ENCODE peak calls at places on chromosomes 12 and 14, in four cellular contexts. O is HepG2, E is K562, N is GM12878. Y is an unnamed sample.

GRCh38 chr14:102055181-102055901 is 31.5 kb downstream of the HSP90AA1 start:
- DNase-seq in O (peak), E (no peak), N (no peak), Y (no peak)

GRCh38 chr12:119630962-119631550 is 36.9 kb upstream of the PRKAB1 start:
- DNase-seq in E (peak), O (no peak), N (no peak), Y (no peak)

GRCh38 chr12:110254971-110255540 is 26.0 kb upstream of the ATP2A2 start:
- DNase-seq in O (no peak), E (no peak), N (no peak), Y (no peak)

GRCh38 chr14:95256776-95257060 is 63.0 kb downstream of the CLMN start:
- DNase-seq in N (no peak), E (no peak), O (no peak), Y (no peak)

GRCh38 chr14:27727371-27727770 is 1039.2 kb upstream of the FOXG1 start:
- DNase-seq in E (no peak), O (no peak), N (no peak), Y (no peak)

GRCh38 chr12:54917001-54917488 is 62.7 kb downstream of the MUCL1 start:
- DNase-seq in N (no peak), E (no peak), O (no peak), Y (no peak)

GRCh38 chr12:12439636-12440035 is 82.8 kb downstream of the BORCS5 start:
- DNase-seq in O (peak), N (no peak), E (no peak), Y (no peak)

GRCh38 chr14:65824285-65824977 is 411.9 kb downstream of the FUT8 start:
- DNase-seq in O (peak), N (peak), E (peak), Y (peak)

GRCh38 chr12:39224971-39225370 is 217.9 kb downstream of the KIF21A start:
- DNase-seq in E (no peak), N (no peak), O (no peak), Y (no peak)

GRCh38 chr14:101313268-101313667 is 248.0 kb upstream of the DIO3 start:
- DNase-seq in N (no peak), O (peak), E (no peak), Y (peak)

GRCh38 chr12:117570608-117571007 is 209.2 kb upstream of the NOS1 start:
- DNase-seq in O (no peak), N (no peak), E (no peak), Y (no peak)

GRCh38 chr14:95452176-95452889 is 64.1 kb downstream of the SYNE3 start:
- DNase-seq in N (no peak), O (peak), E (no peak), Y (peak)

GRCh38 chr14:91284146-91284790 is 39.8 kb upstream of the GPR68 start:
- DNase-seq in E (no peak), N (no peak), O (no peak), Y (peak)

GRCh38 chr14:104332634-104333270 is 194.4 kb downstream of the KIF26A start:
- DNase-seq in N (no peak), E (no peak), O (no peak), Y (no peak)

GRCh38 chr12:123065666-123066457 is 85.0 kb downstream of the PITPNM2 start:
- DNase-seq in O (no peak), E (no peak), N (no peak), Y (no peak)

DNA sequence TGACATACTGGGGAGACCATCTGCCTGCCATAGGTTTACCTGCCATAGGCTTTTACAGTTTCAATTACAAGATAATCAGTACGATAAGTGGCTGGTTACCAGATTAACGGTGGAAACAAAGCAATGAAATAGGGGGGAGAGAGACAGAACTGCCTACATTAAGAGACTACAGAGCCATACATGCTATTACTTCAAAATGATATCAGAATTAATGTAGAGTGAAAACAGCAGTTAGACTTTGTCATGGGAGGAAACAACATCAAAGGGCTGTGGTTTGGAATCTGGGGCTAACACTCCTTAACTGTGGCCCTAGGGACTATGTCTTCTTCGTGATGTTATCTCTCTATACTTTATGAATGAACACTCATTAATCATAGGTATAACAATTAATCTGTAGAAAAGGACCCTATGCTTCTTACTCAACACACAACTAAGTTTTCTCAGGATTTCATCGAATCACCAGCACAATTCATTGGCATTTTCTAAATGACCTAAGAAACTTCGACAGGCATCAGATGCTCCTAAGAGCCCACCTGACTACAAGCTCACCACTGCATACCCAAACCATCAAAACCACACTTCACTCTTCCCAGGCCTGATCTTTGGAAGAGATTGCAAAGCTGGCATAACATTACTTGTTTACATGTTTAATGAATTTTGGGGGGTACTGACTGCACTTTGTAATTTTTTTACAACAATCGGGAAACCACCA is 475.6 kb upstream of the SOX5 start:
- DNase-seq in O (no peak), N (no peak), E (no peak), Y (no peak)
- TF ChIP-seq FOXK2 in O (no peak), N (no peak), E (no peak), Y (no peak)

DNA sequence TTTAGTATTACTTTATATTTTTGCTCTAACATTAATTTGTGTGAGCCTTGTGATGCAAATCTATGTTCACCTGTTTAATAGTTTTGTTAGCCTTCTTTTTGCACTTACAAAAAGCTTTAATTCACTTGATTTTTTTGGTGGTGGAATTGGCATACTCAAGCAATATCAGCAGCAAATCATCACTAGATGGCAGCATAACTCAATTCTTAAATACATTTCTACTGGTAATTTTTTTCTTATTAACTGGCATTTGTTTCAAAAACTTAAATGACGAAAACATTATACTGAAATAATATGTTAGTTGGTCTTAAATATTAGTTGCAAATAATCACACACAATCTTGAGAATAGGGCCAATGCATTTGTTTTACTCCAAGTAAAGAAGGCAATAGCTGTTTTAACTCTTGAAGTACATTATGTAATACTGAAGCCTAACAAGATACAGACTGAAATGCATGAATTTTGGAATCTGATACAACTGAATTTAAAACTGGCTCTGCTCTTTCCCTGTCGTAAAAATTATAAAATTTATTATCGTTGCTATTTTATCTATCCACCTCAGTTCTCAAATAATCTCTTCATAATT is 151.5 kb downstream of the ATXN7L3B start:
- DNase-seq in O (peak), N (no peak), E (no peak), Y (peak)
- TF ChIP-seq SP1 in O (no peak), N (no peak), E (no peak), Y (no peak)

DNA sequence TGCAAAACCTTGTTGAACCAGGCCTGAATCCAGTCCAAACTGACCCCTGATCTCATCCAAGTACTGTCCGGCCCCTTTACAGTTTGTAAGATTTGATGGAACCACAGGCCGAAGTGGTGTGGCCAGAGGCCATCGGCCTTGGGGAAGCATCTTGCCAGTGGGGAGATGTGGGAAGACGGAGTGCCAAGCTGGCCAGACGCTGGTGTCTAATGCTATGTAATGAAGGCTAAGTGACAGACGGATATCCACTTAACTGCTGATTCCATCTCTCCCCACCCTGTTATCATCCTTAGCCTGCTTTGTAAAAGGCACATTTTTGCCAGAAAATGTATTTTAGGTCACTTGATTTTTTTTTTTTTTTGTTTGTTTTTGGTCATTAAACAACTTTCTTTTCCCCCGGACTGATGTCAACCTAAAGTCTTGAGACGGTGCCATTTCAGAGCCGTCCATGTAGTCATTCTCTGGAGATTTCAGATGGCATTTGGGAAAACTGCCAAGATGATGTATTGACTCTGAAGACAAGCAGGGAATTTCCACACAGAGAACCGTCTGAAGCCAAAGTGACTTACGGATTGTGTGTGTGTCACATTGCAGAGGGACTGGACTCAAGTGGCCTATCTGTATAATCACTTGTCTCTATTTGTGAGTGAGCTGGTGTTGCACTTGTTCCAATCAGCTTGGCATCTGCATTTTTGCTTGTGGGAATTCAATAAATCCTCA is 86.5 kb upstream of the MANSC4 start:
- DNase-seq in N (no peak), E (no peak), O (no peak), Y (no peak)
- TF ChIP-seq FOXK2 in N (no peak), E (no peak), O (no peak), Y (no peak)

GRCh38 chr12:32535260-32535999 is 136.1 kb downstream of the FGD4 start:
- DNase-seq in N (no peak), O (peak), E (no peak), Y (peak)

GRCh38 chr12:32532415-32532814 is 133.1 kb downstream of the FGD4 start:
- DNase-seq in N (no peak), E (no peak), O (peak), Y (no peak)

GRCh38 chr12:32534698-32535097 is 135.3 kb downstream of the FGD4 start:
- DNase-seq in O (peak), N (no peak), E (no peak), Y (no peak)

GRCh38 chr12:32532951-32533350 is 133.6 kb downstream of the FGD4 start:
- DNase-seq in N (no peak), E (no peak), O (no peak), Y (no peak)

DNA sequence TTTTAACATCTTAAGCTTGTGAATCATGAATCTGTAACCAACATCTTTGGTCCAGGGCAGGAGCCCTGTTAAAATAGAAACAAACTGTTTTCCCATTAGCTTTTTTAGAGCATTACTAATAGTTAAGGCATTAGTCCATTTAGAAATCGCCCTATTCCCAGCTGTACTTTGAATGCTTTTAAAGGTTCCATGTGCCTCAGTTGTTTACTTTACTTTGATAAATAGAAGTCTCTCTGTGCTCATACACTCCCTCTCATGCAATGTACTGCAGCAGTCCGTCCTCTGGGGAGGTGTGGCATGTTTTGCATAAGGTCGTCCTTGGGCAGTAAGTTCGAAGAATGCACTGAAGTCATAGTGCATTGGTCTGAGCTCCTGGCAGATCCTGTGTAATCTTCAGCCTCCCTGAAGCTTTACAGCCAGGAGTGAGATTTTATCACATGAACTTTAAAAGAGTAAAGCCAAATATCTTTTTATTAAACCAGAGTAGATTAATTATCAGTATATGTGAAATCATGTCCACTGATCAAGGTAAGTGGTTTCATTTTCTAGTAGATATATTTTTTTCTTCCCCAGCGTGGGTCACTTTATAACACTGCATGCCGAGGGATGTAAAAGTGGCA is 134.7 kb downstream of the FGD4 start:
- DNase-seq in O (peak), E (no peak), N (no peak), Y (peak)
- TF ChIP-seq SP1 in O (no peak), E (no peak), N (no peak), Y (no peak)

GRCh38 chr12:89490922-89491321 is 33.7 kb downstream of the GALNT4 start:
- DNase-seq in N (no peak), E (no peak), O (no peak), Y (no peak)
- TF ChIP-seq FOXK2 in N (no peak), E (no peak), O (no peak), Y (no peak)

DNA sequence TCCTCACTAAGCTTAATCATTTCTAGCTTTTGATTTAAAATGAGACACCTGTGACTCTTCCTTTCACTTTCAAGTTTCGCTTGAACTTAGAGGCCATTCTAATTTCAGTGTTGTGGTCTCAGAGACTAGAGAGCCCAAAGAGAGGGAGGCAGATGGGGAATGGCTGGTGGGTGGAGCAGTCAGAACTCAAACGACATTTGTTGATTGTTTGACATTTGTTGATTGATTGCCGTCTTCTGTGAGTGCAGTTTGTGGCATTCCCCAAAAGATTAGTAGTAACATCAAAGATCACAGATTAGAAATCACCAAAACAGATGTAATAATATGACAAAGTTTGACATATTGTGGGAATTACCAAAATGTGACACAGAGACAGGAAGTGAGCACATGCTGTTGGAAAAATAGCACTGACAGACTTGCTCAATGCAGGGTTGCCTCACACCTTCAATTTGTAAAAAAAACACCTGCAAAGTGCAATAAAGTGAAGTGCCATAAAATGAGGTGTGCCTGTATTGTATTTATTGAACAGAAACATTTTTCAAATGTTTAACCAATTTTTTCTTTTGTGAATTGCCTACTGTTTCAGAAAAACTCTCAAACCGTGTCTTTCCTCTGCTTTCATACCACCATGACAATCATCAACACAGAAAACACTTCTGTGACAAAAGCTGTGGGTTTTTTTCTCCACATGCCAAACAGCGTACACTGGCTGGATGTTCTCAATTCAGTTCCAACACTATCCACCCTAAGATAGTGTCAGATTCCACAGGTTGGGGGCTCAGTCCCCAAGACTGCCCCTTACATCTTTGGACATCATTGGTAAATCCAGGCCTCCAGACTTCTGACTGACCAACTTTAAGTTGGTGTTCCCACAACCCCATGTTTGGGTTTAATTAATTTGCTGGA is 376.3 kb upstream of the RGS6 start:
- DNase-seq in E (no peak), O (peak), N (peak), Y (no peak)
- TF ChIP-seq SP1 in E (no peak), O (no peak), N (peak), Y (no peak)

DNA sequence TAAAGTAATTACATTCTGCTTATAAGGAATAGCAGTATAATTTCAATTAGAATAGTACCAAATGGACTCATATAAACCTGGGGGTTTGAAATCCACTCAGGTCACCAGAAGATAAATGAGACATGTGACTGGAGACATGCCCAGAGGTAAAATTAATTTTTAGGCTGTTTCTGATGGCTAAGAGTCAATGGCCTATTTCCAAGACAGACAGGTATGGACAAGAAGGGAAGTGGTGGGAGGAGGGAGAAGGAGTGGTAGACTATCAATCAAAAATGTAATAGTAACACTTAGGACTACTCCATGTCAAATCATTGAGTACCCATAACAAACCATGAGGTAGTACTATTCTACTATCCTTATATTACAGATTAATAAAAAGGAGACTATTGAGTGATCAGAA is 544.0 kb downstream of the GALC start:
- DNase-seq in O (no peak), N (no peak), E (no peak), Y (no peak)
- TF ChIP-seq FOXK2 in O (no peak), N (no peak), E (no peak), Y (no peak)

GRCh38 chr12:53231859-53232640 is at the start of gene RARG:
- DNase-seq in E (peak), N (no peak), O (no peak), Y (no peak)

GRCh38 chr12:53229454-53229853 is 2.6 kb downstream of the RARG start:
- DNase-seq in N (no peak), E (no peak), O (no peak), Y (no peak)

GRCh38 chr12:53233671-53234091 is 1.7 kb upstream of the RARG start:
- DNase-seq in O (no peak), N (no peak), E (no peak), Y (no peak)

GRCh38 chr12:53232641-53233538 is 881 bp upstream of the RARG start:
- DNase-seq in O (no peak), E (peak), N (no peak), Y (no peak)

DNA sequence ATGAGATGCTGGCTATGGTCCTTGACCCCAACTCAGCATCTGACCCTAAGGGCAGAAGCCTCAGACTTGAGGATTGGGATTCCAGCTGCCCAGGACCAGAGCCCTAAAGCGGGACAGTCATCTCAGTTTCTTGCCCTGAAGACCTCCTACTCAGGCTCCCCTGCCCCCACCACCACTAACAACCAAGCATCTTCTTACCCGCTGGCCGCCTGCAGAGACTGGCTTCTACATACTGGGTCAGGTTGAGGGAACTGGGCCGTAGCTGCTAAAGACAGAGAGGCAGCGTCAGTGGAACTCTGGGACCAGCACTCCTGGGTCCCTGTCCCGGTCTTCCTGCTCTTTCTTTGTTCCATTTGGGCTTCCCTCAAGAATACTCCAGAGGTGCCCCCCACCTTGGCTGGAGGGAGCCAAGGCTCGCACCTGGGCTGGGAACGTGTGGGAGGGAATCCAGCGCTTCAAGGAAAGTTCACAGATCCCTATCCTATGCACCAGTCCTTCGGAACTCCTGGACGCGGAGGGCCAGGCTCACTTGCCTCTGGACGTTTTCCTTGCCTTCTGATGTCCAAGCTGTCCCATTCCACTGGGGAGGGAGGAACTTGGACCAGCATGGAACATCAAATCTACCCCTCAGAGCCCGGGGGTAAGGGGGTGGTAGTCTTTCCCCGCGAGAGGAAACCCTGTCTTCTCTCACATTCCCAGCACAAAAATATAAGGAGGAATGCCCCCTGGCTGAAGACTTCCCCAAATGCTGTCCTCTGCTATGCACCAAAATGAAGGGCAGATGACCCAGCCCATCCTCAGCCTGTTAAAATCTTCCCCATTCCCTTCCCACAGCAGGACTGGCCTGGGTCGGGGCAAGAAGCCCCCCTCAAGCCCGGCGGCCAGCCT is 794 bp downstream of the RARG start:
- DNase-seq in E (no peak), N (no peak), O (no peak), Y (no peak)
- TF ChIP-seq SP1 in E (no peak), N (no peak), O (no peak), Y (no peak)

DNA sequence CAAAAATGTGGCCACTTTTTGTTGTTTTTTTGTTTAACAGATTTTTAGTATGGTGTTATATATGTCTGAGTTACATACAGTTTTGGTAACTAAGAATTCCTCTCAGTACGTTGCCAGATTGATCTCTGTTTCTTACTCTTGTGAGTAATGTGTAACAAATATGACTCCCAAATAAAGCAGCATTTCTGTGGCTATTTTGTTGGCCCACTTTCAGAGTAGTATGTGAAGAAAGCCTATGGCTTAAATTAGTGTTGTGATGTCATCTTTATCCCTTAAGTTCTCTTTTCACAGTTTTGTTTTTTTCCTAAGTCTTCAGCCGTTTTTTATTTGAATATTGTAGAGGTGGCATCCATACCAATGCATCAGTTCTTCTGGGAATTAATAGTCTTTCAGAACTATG is 10.7 kb downstream of the PCNX4 start:
- DNase-seq in O (no peak), E (no peak), N (no peak), Y (no peak)
- TF ChIP-seq FOXK2 in O (no peak), E (no peak), N (no peak), Y (no peak)